ENCODE peak calls at places on chromosomes 7 and 10, in ten cellular contexts. N is substantia nigra; E is thoracic aorta; M is CD8-positive, alpha-beta T cell; C is activated naive CD4-positive, alpha-beta T cell treated with anti-CD3 and anti-CD28 coated beads, Interleukin-2, amount 10 ng/mL, durations not matched to agents 7 days and 5 days; X is stomach; J is foreskin melanocyte; I is CD8-positive, alpha-beta memory T cell; U is stimulated activated CD4-positive, alpha-beta T cell treated with anti-CD3 and anti-CD28 coated beads, Interleukin-1b, Interleukin-23, amount 100 ng/mL, for 1 hour; W is EH. Q is an unnamed sample.

GRCh38 chr10:79250259-79250658 is 97.0 kb upstream of the PPIF start:
- DNase-seq in N (no peak), I (no peak), C (no peak), W (no peak), E (no peak), J (no peak), X (peak), U (no peak), M (no peak), Q (no peak)

GRCh38 chr7:128891110-128891941 is 19.2 kb downstream of the KCP start:
- DNase-seq in U (no peak), N (no peak), X (no peak), E (no peak), J (no peak), I (no peak), W (no peak), M (no peak), C (peak), Q (no peak)

GRCh38 chr10:9510626-9511025 is 1456.1 kb downstream of the GATA3 start:
- DNase-seq in W (no peak), I (no peak), C (no peak), U (no peak), N (no peak), E (no peak), X (no peak), M (no peak), J (no peak), Q (no peak)

GRCh38 chr7:98324782-98325181 is 43.3 kb downstream of the BRI3 start:
- DNase-seq in I (no peak), X (no peak), N (no peak), J (no peak), M (no peak), E (no peak), U (no peak), C (no peak), W (no peak), Q (no peak)

GRCh38 chr10:72736176-72736795 is 44.3 kb downstream of the MCU start:
- DNase-seq in I (no peak), M (no peak), C (no peak), J (no peak), U (no peak), N (no peak), X (no peak), E (no peak), W (peak), Q (no peak)

GRCh38 chr7:55252386-55252785 is 112.8 kb upstream of the LANCL2 start:
- DNase-seq in C (no peak), U (no peak), E (no peak), N (no peak), M (no peak), J (peak), W (peak), X (no peak), I (no peak), Q (no peak)

GRCh38 chr10:20596911-20597310 is 300.2 kb downstream of the NEBL start:
- DNase-seq in W (no peak), M (no peak), I (no peak), J (no peak), U (no peak), E (no peak), C (no peak), X (no peak), N (no peak), Q (no peak)

GRCh38 chr7:151038951-151039849 is 9.1 kb upstream of the ASIC3 start:
- DNase-seq in E (peak), M (no peak), W (peak), C (no peak), J (peak), N (no peak), I (peak), U (no peak), X (peak), Q (peak)

GRCh38 chr7:70744414-70744942 is 387.5 kb upstream of the GALNT17 start:
- DNase-seq in I (no peak), X (no peak), W (no peak), N (no peak), J (no peak), M (no peak), E (no peak), C (no peak), U (no peak), Q (no peak)

GRCh38 chr7:91325731-91326130 is 61.5 kb downstream of the FZD1 start:
- DNase-seq in U (no peak), M (no peak), C (no peak), I (no peak), W (no peak), J (no peak), X (no peak), N (no peak), E (no peak), Q (no peak)

GRCh38 chr10:110068780-110069179 is 61.0 kb downstream of the ADD3 start:
- DNase-seq in J (no peak), E (no peak), C (no peak), X (no peak), M (no peak), I (no peak), W (no peak), U (no peak), N (no peak), Q (no peak)

GRCh38 chr10:71382028-71382427 is 14.7 kb upstream of the CDH23 start:
- DNase-seq in J (no peak), C (no peak), I (no peak), U (no peak), E (no peak), N (no peak), W (no peak), X (no peak), M (no peak), Q (no peak)

GRCh38 chr10:62811159-62811875 is 4.8 kb downstream of the EGR2 start:
- DNase-seq in M (no peak), X (no peak), E (no peak), W (no peak), U (no peak), N (no peak), I (no peak), J (no peak), C (peak), Q (no peak)

GRCh38 chr7:51265066-51265907 is 51.3 kb downstream of the COBL start:
- DNase-seq in W (no peak), I (no peak), N (no peak), J (no peak), C (no peak), M (no peak), E (no peak), X (no peak), U (no peak), Q (no peak)

GRCh38 chr7:116834815-116835533 is 27.4 kb upstream of the CAPZA2 start:
- DNase-seq in J (no peak), M (no peak), E (no peak), W (peak), I (no peak), X (no peak), C (no peak), N (no peak), U (no peak), Q (peak)

GRCh38 chr7:91019686-91020385 is 244.4 kb upstream of the FZD1 start:
- DNase-seq in U (no peak), C (no peak), N (no peak), J (no peak), X (no peak), M (no peak), E (no peak), W (no peak), I (no peak), Q (no peak)

GRCh38 chr7:19097165-19097885 is 20.1 kb downstream of the TWIST1 start:
- DNase-seq in E (no peak), U (no peak), N (no peak), C (no peak), X (no peak), M (no peak), J (no peak), W (no peak), I (no peak), Q (no peak)

GRCh38 chr10:124842721-124843120 is 41.1 kb downstream of the ABRAXAS2 start:
- DNase-seq in I (no peak), J (no peak), N (no peak), X (no peak), W (peak), E (no peak), U (no peak), M (no peak), C (no peak), Q (no peak)

GRCh38 chr7:75559355-75559986 is 67.4 kb downstream of the SPDYE5 start:
- DNase-seq in N (no peak), E (no peak), W (no peak), J (no peak), I (no peak), M (no peak), C (no peak), X (no peak), U (no peak), Q (no peak)

GRCh38 chr7:27141591-27142561 is 1.6 kb downstream of the HOXA5 start:
- DNase-seq in X (no peak), M (no peak), C (no peak), I (no peak), U (no peak), W (no peak), N (no peak), E (no peak), J (no peak), Q (no peak)

GRCh38 chr10:18216482-18216881 is 76.3 kb downstream of the CACNB2 start:
- DNase-seq in I (no peak), E (no peak), M (no peak), X (no peak), J (no peak), N (no peak), W (peak), C (no peak), U (no peak), Q (peak)

GRCh38 chr7:113487925-113488731 is 369.8 kb upstream of the SMIM30 start:
- DNase-seq in U (no peak), X (no peak), M (no peak), C (no peak), E (no peak), J (no peak), W (no peak), N (no peak), I (no peak), Q (no peak)

GRCh38 chr10:69239816-69240434 is 19.8 kb downstream of the HKDC1 start:
- DNase-seq in M (no peak), N (no peak), U (no peak), W (peak), I (no peak), J (no peak), C (no peak), X (no peak), E (no peak), Q (no peak)

GRCh38 chr7:112173214-112173905 is 32.8 kb downstream of the DOCK4 start:
- DNase-seq in N (no peak), C (no peak), I (no peak), X (no peak), W (no peak), J (peak), E (no peak), U (no peak), M (no peak), Q (peak)

GRCh38 chr7:47601119-47601880 is 19.4 kb upstream of the TNS3 start:
- DNase-seq in W (peak), M (no peak), C (no peak), N (no peak), E (no peak), X (no peak), J (no peak), I (no peak), U (no peak), Q (no peak)

GRCh38 chr10:86186633-86187032 is 180.0 kb downstream of the GRID1 start:
- DNase-seq in C (no peak), I (no peak), X (no peak), J (no peak), E (no peak), M (no peak), W (no peak), N (no peak), U (no peak), Q (no peak)

GRCh38 chr7:92634924-92635519 is 44.8 kb upstream of the FAM133B start:
- DNase-seq in N (no peak), M (no peak), I (no peak), X (no peak), W (peak), J (no peak), U (no peak), E (no peak), C (no peak), Q (peak)

GRCh38 chr10:70779685-70780369 is 5.3 kb downstream of the TBATA start:
- DNase-seq in M (no peak), X (no peak), I (no peak), N (no peak), W (no peak), E (no peak), J (no peak), U (no peak), C (no peak), Q (no peak)

GRCh38 chr10:85193796-85194195 is 865.4 kb downstream of the CCSER2 start:
- DNase-seq in W (no peak), E (no peak), C (no peak), N (no peak), M (no peak), X (no peak), U (no peak), J (no peak), I (no peak), Q (no peak)

GRCh38 chr10:47330804-47331203 is 8.6 kb downstream of the GDF2 start:
- DNase-seq in C (no peak), I (no peak), J (no peak), M (no peak), E (no peak), X (peak), N (no peak), W (no peak), U (no peak), Q (no peak)

GRCh38 chr10:44911081-44911540 is at the start of gene TMEM72:
- DNase-seq in M (no peak), J (no peak), C (no peak), X (peak), E (no peak), W (no peak), I (no peak), N (no peak), U (no peak), Q (no peak)

GRCh38 chr10:126251778-126252407 is 136.4 kb downstream of the ADAM12 start:
- DNase-seq in I (no peak), N (no peak), J (no peak), U (no peak), C (no peak), M (no peak), W (no peak), E (no peak), X (no peak), Q (no peak)

GRCh38 chr10:60348982-60349381 is 40.7 kb downstream of the ANK3 start:
- DNase-seq in I (no peak), N (no peak), U (no peak), W (peak), X (no peak), C (no peak), M (no peak), J (no peak), E (no peak), Q (no peak)

GRCh38 chr10:121076760-121077159 is 225.6 kb downstream of the WDR11 start:
- DNase-seq in U (no peak), W (no peak), M (no peak), C (no peak), N (no peak), J (no peak), I (no peak), E (no peak), X (peak), Q (no peak)

GRCh38 chr10:12251581-12251980 is 55.6 kb downstream of the CDC123 start:
- DNase-seq in U (no peak), E (no peak), C (no peak), J (no peak), M (no peak), I (no peak), N (no peak), W (no peak), X (no peak), Q (no peak)

GRCh38 chr7:98284335-98285036 is 3.0 kb downstream of the BRI3 start:
- DNase-seq in E (peak), I (no peak), J (peak), C (no peak), W (peak), M (no peak), U (no peak), X (peak), N (peak), Q (peak)

GRCh38 chr7:10557375-10557774 is 416.3 kb upstream of the PHF14 start:
- DNase-seq in M (no peak), U (no peak), E (no peak), I (no peak), X (no peak), N (no peak), W (no peak), J (no peak), C (no peak), Q (no peak)

GRCh38 chr7:151756076-151756731 is 120.7 kb downstream of the PRKAG2 start:
- DNase-seq in C (peak), W (peak), U (no peak), J (no peak), M (peak), N (no peak), E (no peak), X (no peak), I (peak), Q (no peak)

Q was measured in SK-MEL-5.